ENCODE peak calls at places on chromosomes 16 and 17, in five cellular contexts. D, S, F, V and I are unnamed samples.

GRCh38 chr17:46818929-46819859 is 702 bp upstream of the WNT3 start:
- DNase-seq in D (no peak), S (no peak), F (no peak), V (no peak), I (no peak)

GRCh38 chr16:73916839-73917594 is 379.6 kb upstream of the PSMD7 start:
- DNase-seq in D (no peak), S (no peak), F (no peak), V (no peak), I (no peak)

GRCh38 chr17:57440522-57441269 is 184.4 kb downstream of the MSI2 start:
- DNase-seq in D (peak; percentile 58), S (peak; percentile 69), F (peak; percentile 34), V (peak; percentile 70), I (peak; percentile 84)

GRCh38 chr17:58734040-58734439 is 21.6 kb upstream of the PPM1E start:
- DNase-seq in D (no peak), S (no peak), F (no peak), V (no peak), I (no peak)

GRCh38 chr16:583470-583814 is 6.4 kb upstream of the RAB40C start:
- DNase-seq in D (no peak), S (no peak), F (no peak), V (no peak), I (no peak)

GRCh38 chr16:75398333-75398732 is 35.0 kb downstream of the CFDP1 start:
- DNase-seq in D (no peak), S (no peak), F (no peak), V (no peak), I (no peak)

GRCh38 chr17:81337449-81337848 is 42.3 kb upstream of the SLC38A10 start:
- DNase-seq in D (no peak), S (no peak), F (no peak), V (peak; percentile 75), I (no peak)

GRCh38 chr17:73850426-73850825 is 206.2 kb upstream of the SDK2 start:
- DNase-seq in D (no peak), S (no peak), F (no peak), V (no peak), I (no peak)

GRCh38 chr16:71467810-71468209 is 5.8 kb upstream of the ZNF23 start:
- DNase-seq in D (no peak), S (no peak), F (no peak), V (no peak), I (no peak)

GRCh38 chr17:35630530-35631148 is 43.5 kb downstream of the AP2B1 start:
- DNase-seq in D (no peak), S (no peak), F (no peak), V (no peak), I (no peak)

GRCh38 chr16:23026777-23027362 is 122.4 kb downstream of the USP31 start:
- DNase-seq in D (no peak), S (no peak), F (no peak), V (no peak), I (no peak)

GRCh38 chr17:78717431-78717980 is 64.6 kb downstream of the CYTH1 start:
- DNase-seq in D (no peak), S (no peak), F (no peak), V (no peak), I (no peak)

GRCh38 chr17:29007456-29008455 is 1.9 kb upstream of the SEZ6 start:
- DNase-seq in D (no peak), S (no peak), F (no peak), V (no peak), I (no peak)

GRCh38 chr16:14301150-14302030 is 230.3 kb downstream of the MRTFB start:
- DNase-seq in D (no peak), S (peak; percentile 54), F (no peak), V (peak; percentile 74), I (no peak)

GRCh38 chr16:12767897-12768296 is 35.8 kb downstream of the CPPED1 start:
- DNase-seq in D (no peak), S (no peak), F (no peak), V (no peak), I (no peak)

GRCh38 chr17:65666869-65667268 is 105.4 kb upstream of the AXIN2 start:
- DNase-seq in D (no peak), S (no peak), F (no peak), V (no peak), I (no peak)

GRCh38 chr16:66155933-66156332 is 210.6 kb upstream of the CDH5 start:
- DNase-seq in D (no peak), S (no peak), F (no peak), V (no peak), I (no peak)

GRCh38 chr16:8717469-8717868 is 43.1 kb downstream of the ABAT start:
- DNase-seq in D (no peak), S (no peak), F (no peak), V (no peak), I (no peak)

GRCh38 chr17:68356520-68356919 is 65.2 kb downstream of the ARSG start:
- DNase-seq in D (no peak), S (no peak), F (no peak), V (no peak), I (no peak)

GRCh38 chr17:34725008-34725407 is 145.6 kb downstream of the TMEM132E start:
- DNase-seq in D (no peak), S (no peak), F (no peak), V (no peak), I (peak; percentile 47)

GRCh38 chr16:67528222-67528869 is at the start of gene RIPOR1:
- DNase-seq in D (no peak), S (peak; percentile 76), F (no peak), V (peak; percentile 67), I (peak; percentile 84)

GRCh38 chr16:8955828-8956227 is 7.9 kb downstream of the USP7 start:
- DNase-seq in D (no peak), S (no peak), F (no peak), V (no peak), I (no peak)

GRCh38 chr17:14156689-14157088 is 80.0 kb downstream of the CDRT15 start:
- DNase-seq in D (no peak), S (no peak), F (no peak), V (no peak), I (no peak)

GRCh38 chr17:47872019-47872650 is 21.2 kb upstream of the SP6 start:
- DNase-seq in D (no peak), S (no peak), F (no peak), V (no peak), I (no peak)

GRCh38 chr17:2990396-2990795 is 73.0 kb downstream of the OR1D5 start:
- DNase-seq in D (no peak), S (peak; percentile 71), F (no peak), V (no peak), I (no peak)

GRCh38 chr16:9054460-9054859 is 37.0 kb upstream of the HAPSTR1 start:
- DNase-seq in D (no peak), S (no peak), F (no peak), V (no peak), I (no peak)

GRCh38 chr17:3528604-3529511 is 28.8 kb downstream of the TRPV3 start:
- DNase-seq in D (no peak), S (no peak), F (no peak), V (no peak), I (no peak)

GRCh38 chr17:12438813-12439586 is 226.7 kb upstream of the MYOCD start:
- DNase-seq in D (no peak), S (no peak), F (no peak), V (no peak), I (no peak)

GRCh38 chr17:74530751-74531150 is 524 bp downstream of the CD300LB start:
- DNase-seq in D (no peak), S (peak; percentile 4), F (no peak), V (peak; percentile 12), I (peak; percentile 33)

GRCh38 chr17:74759243-74759801 is 10.9 kb downstream of the NHERF1 start:
- DNase-seq in D (no peak), S (peak; percentile 42), F (no peak), V (no peak), I (no peak)

GRCh38 chr16:56691885-56692284 is 9.6 kb downstream of the MT1X start:
- DNase-seq in D (no peak), S (no peak), F (no peak), V (no peak), I (no peak)

GRCh38 chr17:50692448-50693040 is 15.2 kb downstream of the ANKRD40 start:
- DNase-seq in D (no peak), S (no peak), F (no peak), V (no peak), I (no peak)

GRCh38 chr17:79075861-79076406 is 1.3 kb downstream of the ENGASE start:
- DNase-seq in D (peak; percentile 19), S (peak; percentile 23), F (no peak), V (peak; percentile 57), I (no peak)

GRCh38 chr17:31931781-31932180 is 5.0 kb upstream of the SUZ12 start:
- DNase-seq in D (no peak), S (no peak), F (no peak), V (no peak), I (no peak)

GRCh38 chr16:88561485-88562369 is 8.5 kb upstream of the ZC3H18 start:
- DNase-seq in D (no peak), S (no peak), F (no peak), V (peak; percentile 68), I (no peak)
- H3K4me3 ChIP-seq in D (peak overlapping the region; percentile 13), S (no peak overlapping the region), F (peak overlapping the region; percentile 36), V (no peak overlapping the region), I (peak overlapping the region; percentile 62)

DNA sequence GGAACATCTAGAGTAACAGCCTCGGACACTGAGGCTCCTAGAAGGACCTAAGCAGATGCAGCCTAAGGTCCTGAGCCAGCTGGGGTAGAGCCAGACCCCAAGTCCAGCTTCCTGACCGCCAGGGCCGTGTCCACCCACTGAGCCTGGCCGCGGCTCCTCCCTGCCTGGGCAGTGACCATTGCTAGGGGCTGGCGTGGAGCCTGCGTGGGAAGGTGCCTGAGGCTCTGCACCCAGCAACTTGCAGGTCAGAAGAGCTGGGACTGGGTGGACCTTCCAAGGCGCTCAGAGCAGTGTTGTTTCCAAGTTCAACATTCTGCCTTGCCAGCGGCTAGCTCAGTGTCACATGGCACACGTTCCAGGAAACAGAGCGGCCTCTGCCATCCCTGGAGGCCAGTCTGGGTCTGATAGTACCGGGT is 209.6 kb upstream of the CIBAR2 start:
- DNase-seq in D (peak; percentile 98), S (peak; percentile 98), F (peak; percentile 96), V (peak; percentile 99), I (peak; percentile 99)
- H3K4me3 ChIP-seq in D (no peak overlapping the region), S (no peak overlapping the region), F (no peak overlapping the region), V (peak overlapping the region; percentile 6), I (peak overlapping the region; percentile 17)

GRCh38 chr17:4583206-4583605 is 1.1 kb upstream of the SMTNL2 start:
- DNase-seq in D (no peak), S (peak; percentile 4), F (no peak), V (peak; percentile 32), I (no peak)
- H3K4me3 ChIP-seq in D (peak overlapping the region; percentile 70), S (no peak overlapping the region), F (no peak overlapping the region), V (peak overlapping the region; percentile 81), I (no peak overlapping the region)

DNA sequence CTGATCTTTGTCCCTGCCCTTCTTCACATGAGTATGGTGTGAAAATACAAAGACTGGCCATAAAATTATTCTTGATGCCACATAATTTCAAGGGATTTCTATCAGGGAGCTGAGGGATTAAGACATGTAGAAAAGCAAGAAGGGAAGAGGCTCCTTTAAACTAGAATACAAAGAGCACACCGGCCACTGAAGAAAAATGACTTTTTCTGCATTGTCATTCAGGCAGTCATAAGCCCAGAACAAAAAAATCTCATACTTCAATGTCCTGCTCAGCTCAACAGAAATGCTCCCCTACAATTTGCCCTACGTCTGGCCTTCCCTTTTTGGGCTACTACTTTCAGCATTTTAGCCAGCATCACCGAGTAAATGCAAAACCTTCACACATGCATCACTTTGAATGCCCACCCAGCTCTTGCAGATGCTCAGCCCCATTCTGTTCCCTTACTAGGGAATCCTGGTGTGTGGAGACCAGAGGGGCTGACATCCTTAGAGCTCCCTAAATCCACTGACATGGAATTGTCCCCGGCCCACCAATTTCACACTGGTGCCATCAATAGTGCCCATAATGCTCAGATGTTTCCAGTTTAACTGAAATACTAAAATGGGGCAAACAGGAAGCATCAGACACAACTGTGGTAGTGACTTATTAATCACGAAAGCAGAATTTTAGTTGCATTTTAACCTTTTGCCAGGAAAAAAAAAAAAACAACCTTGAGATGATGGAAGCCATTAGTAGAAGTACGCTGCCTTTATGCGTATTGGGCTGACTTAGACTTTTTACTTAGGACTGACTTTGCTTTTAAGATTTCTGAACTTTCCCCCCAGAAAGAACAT is 2.7 kb downstream of the MAP3K14 start:
- DNase-seq in D (no peak), S (no peak), F (no peak), V (no peak), I (no peak)
- H3K4me3 ChIP-seq in D (peak overlapping the region; percentile 68), S (no peak overlapping the region), F (peak overlapping the region; percentile 79), V (peak overlapping the region; percentile 93), I (no peak overlapping the region)